ENCODE peak calls at places on chromosomes 3 and 15, in ten cellular contexts. H is NCI-H1092 treated with DMSO at 0.1 percent for 48 hours; Z is activated CD4-positive, alpha-beta T cell treated with anti-CD3 and anti-CD28 coated beads, Interleukin-2, amount 50 U/mL, for 1 hour; O is fibroblast of the aortic adventitia; Q is hippocampal formation; T is HuH-7; E is GM03348; P is Right ventricle myocardium superior; R is effector memory CD4-positive, alpha-beta T cell; S is PC-9. X is an unnamed sample.

GRCh38 chr3:172179680-172180399 is 140.5 kb downstream of the FNDC3B start:
- DNase-seq in T (peak; percentile 66), O (no peak), H (no peak), P (no peak), S (no peak), R (no peak), Z (no peak), E (no peak), Q (no peak), X (no peak)

GRCh38 chr15:101158166-101159095 is 93.4 kb downstream of the CHSY1 start:
- DNase-seq in S (no peak), P (no peak), E (no peak), Q (no peak), Z (no peak), O (no peak), T (no peak), R (no peak), H (no peak), X (no peak)

GRCh38 chr3:28317438-28318022 is 31.0 kb upstream of the ZCWPW2 start:
- DNase-seq in Q (no peak), P (no peak), S (no peak), E (peak; percentile 43), Z (peak; percentile 8), H (no peak), R (no peak), T (peak; percentile 44), O (peak; percentile 51), X (peak; percentile 47)

GRCh38 chr15:99929266-99929665 is 196.0 kb upstream of the LYSMD4 start:
- DNase-seq in R (no peak), S (no peak), Q (no peak), H (no peak), E (no peak), T (no peak), O (no peak), Z (no peak), P (no peak), X (no peak)

GRCh38 chr3:170331143-170331542 is 26.4 kb upstream of the SKIL start:
- DNase-seq in P (no peak), O (peak; percentile 22), H (no peak), Q (no peak), S (peak; percentile 63), E (no peak), R (no peak), Z (no peak), T (peak; percentile 81), X (no peak)

GRCh38 chr15:95277266-95277665 is 1045.9 kb downstream of the MCTP2 start:
- DNase-seq in T (no peak), E (peak; percentile 13), R (no peak), S (no peak), Z (no peak), Q (no peak), H (no peak), O (peak; percentile 51), P (no peak), X (no peak)

GRCh38 chr3:65828706-65829105 is 210.0 kb downstream of the MAGI1 start:
- DNase-seq in E (no peak), O (no peak), R (no peak), P (no peak), Q (no peak), T (no peak), Z (no peak), S (no peak), H (no peak), X (peak; percentile 75)

GRCh38 chr15:63601727-63602185 is 4.6 kb downstream of the FBXL22 start:
- DNase-seq in Z (no peak), T (no peak), S (peak; percentile 14), Q (no peak), E (peak; percentile 13), H (peak; percentile 46), P (no peak), O (no peak), R (no peak), X (no peak)

GRCh38 chr15:79965836-79966630 is 5.0 kb downstream of the BCL2A1 start:
- DNase-seq in P (no peak), H (no peak), Z (no peak), Q (no peak), E (no peak), S (no peak), T (no peak), R (no peak), O (no peak), X (no peak)

GRCh38 chr3:19749448-19750017 is 184.5 kb downstream of the EFHB start:
- DNase-seq in Q (no peak), Z (no peak), R (no peak), H (no peak), O (no peak), P (no peak), S (no peak), T (no peak), E (no peak), X (no peak)

GRCh38 chr3:67361323-67361722 is 293.1 kb downstream of the SUCLG2 start:
- DNase-seq in S (no peak), P (no peak), E (no peak), T (no peak), Z (no peak), H (no peak), R (no peak), Q (no peak), O (no peak), X (no peak)

GRCh38 chr15:58504674-58505234 is 73.0 kb downstream of the LIPC start:
- DNase-seq in E (no peak), P (no peak), Q (no peak), R (no peak), S (no peak), T (no peak), Z (no peak), H (no peak), O (no peak), X (peak; percentile 51)

GRCh38 chr3:115084686-115085085 is 62.4 kb downstream of the ZBTB20 start:
- DNase-seq in R (no peak), H (no peak), P (no peak), E (no peak), Q (no peak), Z (no peak), O (no peak), S (no peak), T (no peak), X (no peak)

GRCh38 chr15:42679285-42680141 is 57.4 kb downstream of the CDAN1 start:
- DNase-seq in H (no peak), O (no peak), S (no peak), Z (no peak), E (no peak), Q (no peak), T (no peak), R (no peak), P (no peak), X (peak; percentile 16)

GRCh38 chr15:80152180-80152895 is 461 bp upstream of the FAH start:
- DNase-seq in R (peak; percentile 86), S (peak; percentile 81), H (peak; percentile 27), P (peak; percentile 98), Q (peak; percentile 88), T (peak; percentile 96), O (peak; percentile 86), Z (peak; percentile 86), E (peak; percentile 99), X (peak; percentile 96)

GRCh38 chr15:62739082-62739481 is 303.5 kb upstream of the TPM1 start:
- DNase-seq in Q (no peak), O (peak; percentile 50), P (no peak), R (no peak), T (no peak), Z (no peak), H (no peak), E (peak; percentile 48), S (peak; percentile 25), X (peak; percentile 50)

GRCh38 chr15:40379374-40379773 is 3.1 kb upstream of the KNSTRN start:
- DNase-seq in E (no peak), Q (no peak), R (no peak), O (no peak), S (no peak), H (no peak), T (no peak), Z (no peak), P (no peak), X (no peak)

GRCh38 chr15:66866651-66867050 is 164.6 kb downstream of the SMAD6 start:
- DNase-seq in Z (no peak), O (no peak), R (no peak), P (no peak), S (no peak), T (no peak), E (no peak), H (no peak), Q (no peak), X (no peak)

GRCh38 chr3:126313580-126314304 is 43.5 kb downstream of the KLF15 start:
- DNase-seq in E (no peak), P (no peak), H (no peak), Z (no peak), T (no peak), O (no peak), R (no peak), Q (no peak), S (no peak), X (no peak)

GRCh38 chr3:184486614-184487013 is 75.0 kb upstream of the EPHB3 start:
- DNase-seq in O (no peak), R (no peak), Z (no peak), E (no peak), P (no peak), Q (no peak), T (no peak), H (no peak), S (no peak), X (no peak)

GRCh38 chr3:78690806-78691205 is 1077.0 kb downstream of the ROBO1 start:
- DNase-seq in O (peak; percentile 59), T (no peak), H (no peak), Z (no peak), P (no peak), E (peak; percentile 6), R (no peak), Q (no peak), S (no peak), X (peak; percentile 65)

GRCh38 chr3:15796331-15796730 is 1.4 kb downstream of the ANKRD28 start:
- DNase-seq in R (no peak), Q (no peak), T (no peak), Z (no peak), E (no peak), H (no peak), O (peak; percentile 24), P (no peak), S (no peak), X (no peak)

X was measured in astrocyte of the hippocampus.